ENCODE peak calls at places on chromosomes 5 and 9, in five cellular contexts. One of them, this sample, is unnamed.

GRCh38 chr9:112433715-112434392 is 52.8 kb upstream of the KIAA1958 start:
- DNase-seq in endothelial cell of umbilical vein: no peak
- DNase-seq in uterus: no peak
- DNase-seq in suprapubic skin: no peak
- DNase-seq in breast epithelium: no peak
- DNase-seq in this sample: no peak

GRCh38 chr5:16178745-16179372 is 732 bp downstream of the MARCHF11 start:
- DNase-seq in suprapubic skin: no peak
- DNase-seq in uterus: no peak
- DNase-seq in breast epithelium: peak
- DNase-seq in endothelial cell of umbilical vein: peak
- DNase-seq in this sample: peak

GRCh38 chr5:59887274-59887673 is 6.3 kb downstream of the PDE4D start:
- DNase-seq in suprapubic skin: no peak
- DNase-seq in endothelial cell of umbilical vein: no peak
- DNase-seq in uterus: no peak
- DNase-seq in breast epithelium: no peak
- DNase-seq in this sample: no peak

GRCh38 chr5:106755066-106755465 is 915.7 kb downstream of the EFNA5 start:
- DNase-seq in endothelial cell of umbilical vein: no peak
- DNase-seq in uterus: no peak
- DNase-seq in breast epithelium: no peak
- DNase-seq in suprapubic skin: no peak
- DNase-seq in this sample: no peak

GRCh38 chr9:71929223-71929622 is 17.8 kb downstream of the C9orf85 start:
- DNase-seq in suprapubic skin: no peak
- DNase-seq in endothelial cell of umbilical vein: no peak
- DNase-seq in breast epithelium: no peak
- DNase-seq in uterus: no peak
- DNase-seq in this sample: no peak

GRCh38 chr5:169006878-169007790 is 293.8 kb downstream of the SLIT3 start:
- DNase-seq in endothelial cell of umbilical vein: no peak
- DNase-seq in breast epithelium: no peak
- DNase-seq in uterus: no peak
- DNase-seq in suprapubic skin: no peak
- DNase-seq in this sample: no peak

GRCh38 chr5:147361441-147362175 is 126.8 kb downstream of the STK32A start:
- DNase-seq in suprapubic skin: no peak
- DNase-seq in breast epithelium: no peak
- DNase-seq in uterus: no peak
- DNase-seq in endothelial cell of umbilical vein: no peak
- DNase-seq in this sample: no peak

GRCh38 chr9:33170464-33171156 is 3.5 kb upstream of the B4GALT1 start:
- DNase-seq in suprapubic skin: no peak
- DNase-seq in uterus: peak
- DNase-seq in endothelial cell of umbilical vein: no peak
- DNase-seq in breast epithelium: peak
- DNase-seq in this sample: peak

GRCh38 chr9:104783588-104783987 is 19.7 kb downstream of the NIPSNAP3B start:
- DNase-seq in uterus: no peak
- DNase-seq in suprapubic skin: no peak
- DNase-seq in breast epithelium: no peak
- DNase-seq in endothelial cell of umbilical vein: no peak
- DNase-seq in this sample: no peak

GRCh38 chr5:55030676-55031445 is 6.8 kb downstream of the GZMK start:
- DNase-seq in breast epithelium: no peak
- DNase-seq in uterus: no peak
- DNase-seq in endothelial cell of umbilical vein: no peak
- DNase-seq in suprapubic skin: no peak
- DNase-seq in this sample: no peak

GRCh38 chr9:129489838-129490582 is 130.9 kb downstream of the C9orf50 start:
- DNase-seq in breast epithelium: no peak
- DNase-seq in suprapubic skin: peak
- DNase-seq in endothelial cell of umbilical vein: no peak
- DNase-seq in uterus: peak
- DNase-seq in this sample: no peak

GRCh38 chr9:128724744-128725211 is 851 bp upstream of the ZDHHC12 start:
- DNase-seq in uterus: peak
- DNase-seq in endothelial cell of umbilical vein: peak
- DNase-seq in breast epithelium: no peak
- DNase-seq in suprapubic skin: peak
- DNase-seq in this sample: peak

GRCh38 chr9:137694962-137695875 is 76.4 kb downstream of the EHMT1 start:
- DNase-seq in uterus: no peak
- DNase-seq in endothelial cell of umbilical vein: peak
- DNase-seq in suprapubic skin: no peak
- DNase-seq in breast epithelium: no peak
- DNase-seq in this sample: peak

GRCh38 chr5:174785120-174785680 is 60.8 kb downstream of the MSX2 start:
- DNase-seq in suprapubic skin: no peak
- DNase-seq in breast epithelium: no peak
- DNase-seq in endothelial cell of umbilical vein: no peak
- DNase-seq in uterus: no peak
- DNase-seq in this sample: no peak
- TF ChIP-seq POLR2A in suprapubic skin: no peak
- TF ChIP-seq POLR2A in breast epithelium: no peak
- TF ChIP-seq POLR2A in endothelial cell of umbilical vein: no peak
- TF ChIP-seq POLR2A in uterus: no peak
- TF ChIP-seq POLR2A in this sample: no peak

GRCh38 chr5:113294341-113295110 is 140.3 kb downstream of the TSSK1B start:
- DNase-seq in endothelial cell of umbilical vein: peak
- DNase-seq in breast epithelium: peak
- DNase-seq in uterus: peak
- DNase-seq in suprapubic skin: peak
- DNase-seq in this sample: peak
- TF ChIP-seq POLR2A in endothelial cell of umbilical vein: peak
- TF ChIP-seq POLR2A in breast epithelium: peak
- TF ChIP-seq POLR2A in uterus: peak
- TF ChIP-seq POLR2A in suprapubic skin: peak
- TF ChIP-seq POLR2A in this sample: no peak

GRCh38 chr5:173972844-173973613 is 15.9 kb upstream of the C5orf47 start:
- DNase-seq in suprapubic skin: peak
- DNase-seq in breast epithelium: peak
- DNase-seq in endothelial cell of umbilical vein: peak
- DNase-seq in uterus: peak
- DNase-seq in this sample: peak
- TF ChIP-seq POLR2A in suprapubic skin: no peak
- TF ChIP-seq POLR2A in breast epithelium: no peak
- TF ChIP-seq POLR2A in endothelial cell of umbilical vein: no peak
- TF ChIP-seq POLR2A in uterus: no peak
- TF ChIP-seq POLR2A in this sample: no peak

GRCh38 chr5:88776692-88777091 is 106.3 kb downstream of the MEF2C start:
- DNase-seq in endothelial cell of umbilical vein: no peak
- DNase-seq in breast epithelium: no peak
- DNase-seq in suprapubic skin: no peak
- DNase-seq in uterus: no peak
- DNase-seq in this sample: no peak
- TF ChIP-seq POLR2A in endothelial cell of umbilical vein: no peak
- TF ChIP-seq POLR2A in breast epithelium: no peak
- TF ChIP-seq POLR2A in suprapubic skin: no peak
- TF ChIP-seq POLR2A in uterus: no peak
- TF ChIP-seq POLR2A in this sample: no peak

GRCh38 chr9:37529111-37529510 is 43.4 kb downstream of the POLR1E start:
- DNase-seq in suprapubic skin: no peak
- DNase-seq in endothelial cell of umbilical vein: no peak
- DNase-seq in uterus: no peak
- DNase-seq in breast epithelium: no peak
- DNase-seq in this sample: no peak
- TF ChIP-seq POLR2A in suprapubic skin: no peak
- TF ChIP-seq POLR2A in endothelial cell of umbilical vein: no peak
- TF ChIP-seq POLR2A in uterus: no peak
- TF ChIP-seq POLR2A in breast epithelium: no peak
- TF ChIP-seq POLR2A in this sample: no peak

GRCh38 chr9:78557540-78557939 is 260.6 kb downstream of the PSAT1 start:
- DNase-seq in suprapubic skin: no peak
- DNase-seq in breast epithelium: no peak
- DNase-seq in uterus: no peak
- DNase-seq in endothelial cell of umbilical vein: no peak
- DNase-seq in this sample: no peak
- TF ChIP-seq POLR2A in suprapubic skin: no peak
- TF ChIP-seq POLR2A in breast epithelium: no peak
- TF ChIP-seq POLR2A in uterus: no peak
- TF ChIP-seq POLR2A in endothelial cell of umbilical vein: no peak
- TF ChIP-seq POLR2A in this sample: no peak

GRCh38 chr5:68000805-68001204 is 214.8 kb upstream of the PIK3R1 start:
- DNase-seq in suprapubic skin: no peak
- DNase-seq in endothelial cell of umbilical vein: no peak
- DNase-seq in breast epithelium: no peak
- DNase-seq in uterus: no peak
- DNase-seq in this sample: no peak

GRCh38 chr5:67996596-67996995 is 219.0 kb upstream of the PIK3R1 start:
- DNase-seq in suprapubic skin: no peak
- DNase-seq in uterus: no peak
- DNase-seq in breast epithelium: no peak
- DNase-seq in endothelial cell of umbilical vein: no peak
- DNase-seq in this sample: peak

GRCh38 chr5:67997148-67997547 is 218.4 kb upstream of the PIK3R1 start:
- DNase-seq in breast epithelium: no peak
- DNase-seq in uterus: no peak
- DNase-seq in suprapubic skin: no peak
- DNase-seq in endothelial cell of umbilical vein: no peak
- DNase-seq in this sample: no peak

GRCh38 chr5:67997892-67998457 is 217.6 kb upstream of the PIK3R1 start:
- DNase-seq in uterus: no peak
- DNase-seq in endothelial cell of umbilical vein: no peak
- DNase-seq in suprapubic skin: no peak
- DNase-seq in breast epithelium: no peak
- DNase-seq in this sample: no peak

DNA sequence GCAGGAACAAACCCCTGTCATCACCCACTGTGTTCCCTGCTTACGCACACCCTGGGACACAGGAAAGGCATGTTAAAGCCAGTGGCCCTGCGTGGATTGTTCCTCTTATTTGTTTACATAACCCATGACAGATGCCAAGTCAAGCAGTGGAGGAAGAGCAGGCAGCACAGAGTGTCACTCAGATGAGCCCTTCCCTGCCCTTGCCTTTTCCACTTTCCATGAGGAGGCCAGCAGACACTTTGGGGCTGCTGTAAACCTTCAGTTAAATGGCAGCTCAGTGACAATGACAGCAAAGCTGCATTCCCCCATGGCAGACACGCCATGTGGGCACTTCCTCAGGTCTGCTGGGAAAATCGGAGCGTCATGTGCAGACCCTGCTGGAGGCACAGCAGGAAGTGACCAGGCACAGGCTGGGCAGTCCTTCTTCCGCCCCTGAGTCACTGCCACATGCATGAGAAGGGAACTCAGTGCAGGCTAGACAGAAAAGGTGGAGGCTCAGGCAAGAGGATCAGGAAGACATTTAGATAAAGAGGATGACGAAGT is 216.8 kb upstream of the PIK3R1 start:
- DNase-seq in breast epithelium: peak
- DNase-seq in uterus: peak
- DNase-seq in endothelial cell of umbilical vein: peak
- DNase-seq in suprapubic skin: peak
- DNase-seq in this sample: no peak
- TF ChIP-seq POLR2A in breast epithelium: no peak
- TF ChIP-seq POLR2A in uterus: no peak
- TF ChIP-seq POLR2A in endothelial cell of umbilical vein: peak
- TF ChIP-seq POLR2A in suprapubic skin: no peak
- TF ChIP-seq POLR2A in this sample: no peak

DNA sequence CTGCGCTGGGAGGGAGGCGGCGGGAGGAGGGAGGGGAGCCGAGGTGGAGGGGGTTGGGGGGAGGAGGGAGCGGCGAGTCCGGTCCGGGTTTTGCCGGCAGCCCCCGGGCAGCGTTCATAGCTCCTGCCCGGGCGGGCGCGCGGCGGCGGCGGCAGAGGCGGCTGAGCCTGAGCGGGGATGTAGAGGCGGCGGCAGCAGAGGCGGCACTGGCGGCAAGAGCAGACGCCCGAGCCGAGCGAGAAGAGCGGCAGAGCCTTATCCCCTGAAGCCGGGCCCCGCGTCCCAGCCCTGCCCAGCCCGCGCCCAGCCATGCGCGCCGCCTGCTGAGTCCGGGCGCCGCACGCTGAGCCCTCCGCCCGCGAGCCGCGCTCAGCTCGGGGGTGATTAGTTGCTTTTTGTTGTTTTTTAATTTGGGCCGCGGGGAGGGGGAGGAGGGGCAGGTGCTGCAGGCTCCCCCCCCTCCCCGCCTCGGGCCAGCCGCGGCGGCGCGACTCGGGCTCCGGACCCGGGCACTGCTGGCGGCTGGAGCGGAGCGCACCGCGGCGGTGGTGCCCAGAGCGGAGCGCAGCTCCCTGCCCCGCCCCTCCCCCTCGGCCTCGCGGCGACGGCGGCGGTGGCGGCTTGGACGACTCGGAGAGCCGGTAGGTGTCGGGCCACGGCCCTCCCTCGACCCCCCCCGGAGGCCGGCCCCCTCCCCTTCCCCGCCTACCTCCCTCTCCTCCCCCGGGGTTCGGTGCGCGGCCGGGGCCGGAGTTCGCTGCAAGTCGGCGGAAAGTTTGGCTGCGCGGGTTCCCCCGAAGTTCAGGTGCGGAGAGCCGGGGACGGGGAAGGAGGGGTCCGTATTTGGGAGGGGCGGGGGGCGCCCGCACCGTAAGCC is at the start of gene CXXC5:
- DNase-seq in uterus: peak
- DNase-seq in breast epithelium: peak
- DNase-seq in suprapubic skin: peak
- DNase-seq in endothelial cell of umbilical vein: peak
- DNase-seq in this sample: peak
- TF ChIP-seq POLR2A in uterus: peak
- TF ChIP-seq POLR2A in breast epithelium: peak
- TF ChIP-seq POLR2A in suprapubic skin: no peak
- TF ChIP-seq POLR2A in endothelial cell of umbilical vein: no peak
- TF ChIP-seq POLR2A in this sample: peak

DNA sequence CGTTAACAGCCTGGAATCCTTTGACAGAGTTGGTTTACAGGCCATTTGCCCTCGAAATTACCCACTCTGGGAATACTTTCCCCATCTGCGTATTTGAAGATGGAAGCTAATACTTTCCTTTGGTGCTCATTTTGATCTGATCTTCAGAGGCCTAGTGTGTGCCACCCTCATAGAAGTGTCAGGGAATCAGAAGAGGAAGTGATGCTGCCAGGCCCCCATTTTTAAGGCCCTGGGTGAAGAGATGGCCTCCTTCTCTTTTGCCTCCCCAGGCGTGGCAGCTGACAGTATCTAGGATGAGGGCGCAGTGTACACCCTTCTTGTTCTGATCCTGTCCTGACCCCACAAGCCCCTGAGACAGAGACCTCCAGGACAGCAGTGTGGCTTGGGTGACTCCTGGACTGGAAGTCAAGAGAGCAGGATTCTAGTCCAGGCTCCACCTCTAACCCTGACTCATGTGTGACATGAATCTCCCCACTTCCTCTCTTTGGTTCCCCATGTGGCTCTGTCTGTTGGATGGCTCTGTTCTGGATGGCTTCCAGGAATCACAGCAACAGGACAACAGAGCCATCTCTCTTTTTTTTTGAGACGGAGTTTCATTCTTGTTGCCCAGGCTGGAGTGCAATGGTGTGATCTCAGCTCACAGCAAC is 27.8 kb downstream of the CSF1R start:
- DNase-seq in endothelial cell of umbilical vein: no peak
- DNase-seq in breast epithelium: no peak
- DNase-seq in uterus: no peak
- DNase-seq in suprapubic skin: peak
- DNase-seq in this sample: peak
- TF ChIP-seq POLR2A in endothelial cell of umbilical vein: no peak
- TF ChIP-seq POLR2A in breast epithelium: no peak
- TF ChIP-seq POLR2A in uterus: no peak
- TF ChIP-seq POLR2A in suprapubic skin: no peak
- TF ChIP-seq POLR2A in this sample: no peak

This sample was measured in erythroblast.